ENCODE peak calls at places on chromosomes 1 and 21, in seven cellular contexts. O, W, R, M, J, H and A are unnamed samples.

GRCh38 chr1:84223751-84224432 is 77.6 kb upstream of the SAMD13 start:
- DNase-seq in O (no peak), J (no peak), R (no peak), H (no peak), M (no peak), W (no peak), A (no peak)

GRCh38 chr21:19224090-19224489 is 820.5 kb upstream of the TMPRSS15 start:
- DNase-seq in O (no peak), R (no peak), M (no peak), J (no peak), W (no peak), H (no peak), A (no peak)

GRCh38 chr1:55503663-55504305 is 288.6 kb upstream of the USP24 start:
- DNase-seq in M (no peak), J (peak), W (peak), O (no peak), R (no peak), H (no peak), A (no peak)

GRCh38 chr1:197471248-197472035 is 203.4 kb downstream of the CRB1 start:
- DNase-seq in R (no peak), O (no peak), M (no peak), J (peak), W (peak), H (no peak), A (no peak)

GRCh38 chr1:96334236-96334557 is 387.4 kb upstream of the PTBP2 start:
- DNase-seq in R (no peak), W (no peak), H (no peak), M (no peak), J (no peak), O (no peak), A (no peak)

GRCh38 chr21:41246808-41247207 is 69.8 kb upstream of the FAM3B start:
- DNase-seq in M (no peak), O (no peak), R (no peak), J (no peak), H (no peak), W (no peak), A (no peak)

GRCh38 chr1:230753586-230754251 is 6.5 kb downstream of the CAPN9 start:
- DNase-seq in J (no peak), R (peak), W (peak), H (no peak), O (peak), M (no peak), A (peak)

GRCh38 chr1:185159966-185160365 is 3.0 kb downstream of the SWT1 start:
- DNase-seq in M (no peak), W (no peak), R (no peak), J (peak), H (no peak), O (no peak), A (no peak)

GRCh38 chr1:168236836-168237611 is 11.2 kb downstream of the SFT2D2 start:
- DNase-seq in R (no peak), W (peak), J (peak), M (no peak), O (no peak), H (no peak), A (peak)

GRCh38 chr1:24894002-24894401 is 36.1 kb downstream of the RUNX3 start:
- DNase-seq in J (no peak), R (peak), M (no peak), H (no peak), W (no peak), O (no peak), A (no peak)

GRCh38 chr1:11337536-11338350 is 64.7 kb downstream of the UBIAD1 start:
- DNase-seq in O (peak), J (no peak), H (peak), R (no peak), M (no peak), W (peak), A (no peak)

GRCh38 chr1:10599194-10599861 is 124.6 kb downstream of the PEX14 start:
- DNase-seq in R (no peak), W (peak), J (peak), H (no peak), M (no peak), O (no peak), A (no peak)

GRCh38 chr1:117095237-117095636 is 26.3 kb downstream of the TRIM45 start:
- DNase-seq in H (no peak), M (no peak), W (no peak), R (no peak), O (no peak), J (peak), A (no peak)

GRCh38 chr21:45970674-45971486 is 10.7 kb upstream of the COL6A1 start:
- DNase-seq in M (peak), W (peak), H (no peak), R (no peak), J (peak), O (peak), A (peak)

GRCh38 chr1:206460846-206461426 is 9.3 kb upstream of the IKBKE start:
- DNase-seq in R (no peak), W (peak), J (no peak), H (no peak), M (no peak), O (no peak), A (no peak)

GRCh38 chr21:33403786-33404571 is 766 bp downstream of the IFNGR2 start:
- DNase-seq in J (peak), O (peak), H (peak), W (peak), R (peak), M (peak), A (peak)

GRCh38 chr1:5975133-5975880 is 16.9 kb downstream of the NPHP4 start:
- DNase-seq in O (peak), J (peak), W (peak), H (no peak), M (peak), R (no peak), A (peak)

GRCh38 chr1:62175568-62176179 is 19.0 kb upstream of the L1TD1 start:
- DNase-seq in M (no peak), R (no peak), H (peak), W (peak), J (peak), O (no peak), A (peak)

GRCh38 chr1:85656256-85656655 is 52.0 kb downstream of the ZNHIT6 start:
- DNase-seq in M (no peak), W (peak), J (peak), R (no peak), H (no peak), O (no peak), A (no peak)

GRCh38 chr1:173934440-173934839 is 17.3 kb upstream of the SERPINC1 start:
- DNase-seq in H (no peak), O (no peak), J (peak), M (no peak), R (no peak), W (no peak), A (no peak)

GRCh38 chr1:230708631-230709580 is 5.0 kb downstream of the AGT start:
- DNase-seq in O (peak), W (peak), M (no peak), H (no peak), J (no peak), R (peak), A (peak)

GRCh38 chr1:47444578-47445465 is 7.0 kb downstream of the FOXD2 start:
- DNase-seq in H (no peak), O (no peak), J (no peak), W (no peak), R (no peak), M (peak), A (no peak)

GRCh38 chr1:9181176-9181906 is 52.4 kb upstream of the GPR157 start:
- DNase-seq in R (peak), J (peak), H (peak), M (peak), W (peak), O (peak), A (peak)

GRCh38 chr1:182299728-182300581 is 91.6 kb downstream of the GLUL start:
- DNase-seq in J (peak), M (peak), H (no peak), R (peak), W (peak), O (peak), A (peak)

GRCh38 chr21:42513151-42513984 is at the start of gene SLC37A1:
- DNase-seq in J (peak), M (peak), R (no peak), W (no peak), H (no peak), O (no peak), A (no peak)

GRCh38 chr1:169012416-169012815 is 94.1 kb upstream of the ATP1B1 start:
- DNase-seq in H (no peak), J (no peak), R (no peak), M (no peak), O (no peak), W (no peak), A (no peak)

GRCh38 chr1:109133815-109134214 is 19.9 kb downstream of the ELAPOR1 start:
- DNase-seq in H (no peak), W (peak), R (peak), O (peak), J (no peak), M (peak), A (peak)

GRCh38 chr1:173329747-173330146 is 122.6 kb upstream of the TNFSF4 start:
- DNase-seq in O (no peak), H (no peak), R (no peak), W (peak), J (peak), M (no peak), A (no peak)

GRCh38 chr1:170114916-170115315 is 30.8 kb upstream of the NTMT2 start:
- DNase-seq in M (no peak), O (no peak), R (no peak), H (no peak), W (peak), J (peak), A (no peak)